ENCODE peak calls at places on chromosomes 16 and 17, in eight cellular contexts. U is NCI-H1105 treated with DMSO at 0.1 percent for 48 hours, G is posterior cingulate gyrus, Y is NCI-H1694, S is MCF 10A, P is AML-193, T is left cardiac atrium, N is RWPE1. J is an unnamed sample.

GRCh38 chr17:30550512-30551273 is 73.5 kb downstream of the GOSR1 start:
- DNase-seq in U (no peak), G (no peak), Y (no peak), S (peak), P (peak), T (no peak), N (peak), J (peak)

GRCh38 chr17:66431910-66432309 is 129.5 kb downstream of the PRKCA start:
- DNase-seq in U (no peak), G (no peak), Y (no peak), S (peak), P (peak), T (no peak), N (peak), J (no peak)

GRCh38 chr16:87431926-87432325 is 39.8 kb downstream of the MAP1LC3B start:
- DNase-seq in U (no peak), G (no peak), Y (peak), S (peak), P (no peak), T (no peak), N (peak), J (peak)

GRCh38 chr17:34423978-34424813 is 61.2 kb upstream of the CCL1 start:
- DNase-seq in U (no peak), G (no peak), Y (no peak), S (no peak), P (no peak), T (no peak), N (no peak), J (no peak)

GRCh38 chr17:76869878-76870714 is 1.9 kb downstream of the MGAT5B start:
- DNase-seq in U (no peak), G (no peak), Y (no peak), S (no peak), P (no peak), T (no peak), N (no peak), J (no peak)

GRCh38 chr16:27320261-27321012 is 6.7 kb downstream of the IL4R start:
- DNase-seq in U (no peak), G (no peak), Y (no peak), S (peak), P (no peak), T (no peak), N (no peak), J (no peak)

GRCh38 chr17:75808905-75809621 is 24.5 kb downstream of the UNK start:
- DNase-seq in U (no peak), G (no peak), Y (no peak), S (peak), P (no peak), T (peak), N (peak), J (no peak)

GRCh38 chr16:17368951-17369350 is 101.8 kb downstream of the XYLT1 start:
- DNase-seq in U (no peak), G (no peak), Y (no peak), S (no peak), P (no peak), T (no peak), N (no peak), J (no peak)

GRCh38 chr16:87068751-87069150 is 248.4 kb downstream of the C16orf95 start:
- DNase-seq in U (no peak), G (no peak), Y (no peak), S (no peak), P (no peak), T (no peak), N (no peak), J (no peak)

GRCh38 chr17:40290629-40291296 is 3.1 kb downstream of the CDC6 start:
- DNase-seq in U (peak), G (no peak), Y (peak), S (peak), P (peak), T (no peak), N (peak), J (peak)

GRCh38 chr17:80395402-80396151 is 19.4 kb upstream of the ENDOV start:
- DNase-seq in U (no peak), G (no peak), Y (no peak), S (no peak), P (no peak), T (no peak), N (peak), J (no peak)